ENCODE peak calls at places on chromosomes 7 and 10, in nine cellular contexts. One of them, this sample, is unnamed. For H3K4me1, the result is how much of the 10 kb centered on the place peaks cover.

GRCh38 chr7:121624922-121625321 is 228.8 kb upstream of the FAM3C start:
- DNase-seq in tibial nerve: no peak
- DNase-seq in uterus: no peak
- DNase-seq in CD8-positive, alpha-beta memory T cell: no peak
- DNase-seq in heart right ventricle: peak
- DNase-seq in GM23338: no peak
- DNase-seq in A673: no peak
- DNase-seq in PC-3: no peak
- DNase-seq in ovary: no peak
- DNase-seq in this sample: no peak

GRCh38 chr7:148408307-148408706 is 182.3 kb upstream of the C7orf33 start:
- DNase-seq in tibial nerve: no peak
- DNase-seq in uterus: no peak
- DNase-seq in CD8-positive, alpha-beta memory T cell: no peak
- DNase-seq in heart right ventricle: no peak
- DNase-seq in GM23338: no peak
- DNase-seq in A673: no peak
- DNase-seq in PC-3: no peak
- DNase-seq in ovary: no peak
- DNase-seq in this sample: no peak

GRCh38 chr7:139720705-139721231 is 57.0 kb downstream of the HIPK2 start:
- DNase-seq in tibial nerve: no peak
- DNase-seq in uterus: peak
- DNase-seq in CD8-positive, alpha-beta memory T cell: no peak
- DNase-seq in heart right ventricle: no peak
- DNase-seq in GM23338: no peak
- DNase-seq in A673: peak
- DNase-seq in PC-3: peak
- DNase-seq in ovary: no peak
- DNase-seq in this sample: no peak

GRCh38 chr7:14936530-14936929 is 34.0 kb upstream of the DGKB start:
- DNase-seq in tibial nerve: no peak
- DNase-seq in uterus: peak
- DNase-seq in CD8-positive, alpha-beta memory T cell: no peak
- DNase-seq in heart right ventricle: peak
- DNase-seq in GM23338: peak
- DNase-seq in A673: no peak
- DNase-seq in PC-3: peak
- DNase-seq in ovary: no peak
- DNase-seq in this sample: no peak

GRCh38 chr10:108598831-108599230 is 1324.5 kb downstream of the XPNPEP1 start:
- DNase-seq in tibial nerve: no peak
- DNase-seq in uterus: no peak
- DNase-seq in CD8-positive, alpha-beta memory T cell: no peak
- DNase-seq in heart right ventricle: no peak
- DNase-seq in GM23338: no peak
- DNase-seq in A673: no peak
- DNase-seq in PC-3: peak
- DNase-seq in ovary: no peak
- DNase-seq in this sample: no peak

GRCh38 chr7:36308031-36308430 is 81.6 kb upstream of the ANLN start:
- DNase-seq in tibial nerve: no peak
- DNase-seq in uterus: no peak
- DNase-seq in CD8-positive, alpha-beta memory T cell: no peak
- DNase-seq in heart right ventricle: no peak
- DNase-seq in GM23338: no peak
- DNase-seq in A673: no peak
- DNase-seq in PC-3: no peak
- DNase-seq in ovary: no peak
- DNase-seq in this sample: no peak

GRCh38 chr10:74419491-74420466 is 268.8 kb downstream of the ADK start:
- DNase-seq in tibial nerve: no peak
- DNase-seq in uterus: peak
- DNase-seq in CD8-positive, alpha-beta memory T cell: peak
- DNase-seq in heart right ventricle: no peak
- DNase-seq in GM23338: peak
- DNase-seq in A673: peak
- DNase-seq in PC-3: peak
- DNase-seq in ovary: no peak
- DNase-seq in this sample: peak

GRCh38 chr7:14639329-14639728 is 263.2 kb downstream of the DGKB start:
- DNase-seq in tibial nerve: no peak
- DNase-seq in uterus: no peak
- DNase-seq in CD8-positive, alpha-beta memory T cell: no peak
- DNase-seq in heart right ventricle: no peak
- DNase-seq in GM23338: no peak
- DNase-seq in A673: no peak
- DNase-seq in PC-3: no peak
- DNase-seq in ovary: no peak
- DNase-seq in this sample: no peak

DNA sequence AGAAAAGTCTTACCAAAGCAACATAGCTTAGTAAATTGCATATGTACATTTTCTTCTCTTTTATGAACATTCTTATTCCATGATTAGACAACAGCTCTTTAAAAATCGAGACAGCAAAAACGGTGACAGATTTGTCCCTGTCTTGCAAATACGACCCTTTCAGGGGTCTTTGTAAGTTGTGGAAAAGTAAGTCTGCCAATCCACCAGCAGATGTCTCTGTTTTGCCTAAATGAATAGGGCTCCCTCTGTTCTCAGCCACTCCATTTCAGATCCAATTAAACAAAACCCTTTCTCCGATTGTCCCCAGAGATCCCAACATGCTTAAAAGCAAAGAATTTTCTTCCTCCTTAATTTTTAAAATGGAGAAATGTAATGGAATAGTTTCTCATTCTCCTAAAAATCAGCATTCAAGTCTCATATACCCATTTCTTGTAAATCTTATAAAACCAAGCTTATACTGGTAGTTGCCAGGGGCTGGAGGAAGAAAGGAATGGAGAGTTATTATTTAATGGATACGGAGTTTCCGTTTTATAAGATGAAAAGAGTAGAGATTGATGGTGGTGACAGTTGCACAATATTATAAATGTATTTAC is 61.0 kb upstream of the NFE2L3 start:
- DNase-seq in tibial nerve: no peak
- DNase-seq in uterus: no peak
- DNase-seq in CD8-positive, alpha-beta memory T cell: peak
- DNase-seq in heart right ventricle: no peak
- DNase-seq in GM23338: peak
- DNase-seq in A673: peak
- DNase-seq in PC-3: peak
- DNase-seq in ovary: no peak
- DNase-seq in this sample: no peak
- H3K4me3 ChIP-seq in tibial nerve: no peak
- H3K4me3 ChIP-seq in uterus: no peak
- H3K4me3 ChIP-seq in CD8-positive, alpha-beta memory T cell: no peak
- H3K4me3 ChIP-seq in heart right ventricle: no peak
- H3K4me3 ChIP-seq in GM23338: no peak
- H3K4me3 ChIP-seq in A673: peak
- H3K4me3 ChIP-seq in PC-3: peak
- H3K4me3 ChIP-seq in ovary: no peak
- H3K4me3 ChIP-seq in this sample: no peak

GRCh38 chr10:132515811-132516726 is 21.5 kb upstream of the INPP5A start:
- DNase-seq in tibial nerve: no peak
- DNase-seq in uterus: peak
- DNase-seq in CD8-positive, alpha-beta memory T cell: no peak
- DNase-seq in heart right ventricle: peak
- DNase-seq in GM23338: no peak
- DNase-seq in A673: no peak
- DNase-seq in PC-3: no peak
- DNase-seq in ovary: peak
- DNase-seq in this sample: no peak

GRCh38 chr10:132514841-132515521 is 22.6 kb upstream of the INPP5A start:
- DNase-seq in tibial nerve: no peak
- DNase-seq in uterus: peak
- DNase-seq in CD8-positive, alpha-beta memory T cell: no peak
- DNase-seq in heart right ventricle: no peak
- DNase-seq in GM23338: peak
- DNase-seq in A673: no peak
- DNase-seq in PC-3: no peak
- DNase-seq in ovary: peak
- DNase-seq in this sample: no peak

GRCh38 chr10:132518572-132519381 is 18.8 kb upstream of the INPP5A start:
- DNase-seq in tibial nerve: no peak
- DNase-seq in uterus: peak
- DNase-seq in CD8-positive, alpha-beta memory T cell: no peak
- DNase-seq in heart right ventricle: peak
- DNase-seq in GM23338: peak
- DNase-seq in A673: no peak
- DNase-seq in PC-3: peak
- DNase-seq in ovary: peak
- DNase-seq in this sample: no peak

GRCh38 chr10:132517951-132518521 is 19.6 kb upstream of the INPP5A start:
- DNase-seq in tibial nerve: no peak
- DNase-seq in uterus: peak
- DNase-seq in CD8-positive, alpha-beta memory T cell: no peak
- DNase-seq in heart right ventricle: peak
- DNase-seq in GM23338: peak
- DNase-seq in A673: no peak
- DNase-seq in PC-3: no peak
- DNase-seq in ovary: peak
- DNase-seq in this sample: no peak

DNA sequence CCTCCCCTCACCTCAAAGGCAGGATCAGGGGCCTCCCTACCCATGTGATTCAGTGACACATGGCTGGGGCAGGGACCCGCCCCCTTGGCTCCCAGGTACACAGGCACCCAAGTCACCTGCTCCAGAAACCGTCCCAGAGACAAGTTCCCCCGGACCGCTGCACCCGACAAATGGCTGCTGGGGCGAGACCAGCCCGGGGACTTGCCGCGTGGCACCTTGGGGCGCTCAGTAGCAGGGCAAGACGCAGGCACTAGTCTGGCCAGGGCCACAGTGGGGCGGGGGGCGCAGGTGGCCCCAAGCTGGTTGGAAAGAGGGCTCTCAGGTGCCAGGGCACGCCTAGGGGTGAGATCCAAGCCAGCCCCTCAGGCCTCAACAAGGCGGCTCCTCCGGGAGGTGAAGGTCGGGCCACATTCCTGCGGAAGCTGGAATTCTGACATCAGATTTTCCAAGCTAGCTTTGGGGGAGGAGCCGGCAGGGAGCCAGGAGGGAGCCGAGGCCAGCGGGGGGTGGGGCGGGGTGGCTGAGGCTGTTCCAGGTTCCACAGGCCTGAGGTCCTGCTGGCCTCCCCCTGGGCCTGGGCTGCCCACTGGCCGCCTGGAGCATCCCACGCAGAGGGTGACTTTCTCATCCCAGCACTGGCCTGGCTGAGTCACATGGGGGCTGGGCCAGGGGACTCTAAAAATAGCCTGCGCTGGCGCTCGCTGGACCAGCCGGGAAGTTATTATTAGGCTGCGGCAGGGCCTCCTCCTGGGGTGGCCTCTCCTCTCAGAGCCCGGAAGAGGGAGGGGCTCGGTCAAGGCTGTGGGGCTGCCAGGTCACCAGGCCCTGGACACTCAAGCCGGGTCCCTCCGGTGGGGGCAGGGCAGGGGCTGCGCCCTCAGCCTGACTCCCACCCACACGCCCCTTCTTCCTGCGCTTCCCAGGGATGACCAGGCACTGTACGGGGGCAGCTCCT is 20.5 kb upstream of the INPP5A start:
- DNase-seq in tibial nerve: peak
- DNase-seq in uterus: peak
- DNase-seq in CD8-positive, alpha-beta memory T cell: no peak
- DNase-seq in heart right ventricle: peak
- DNase-seq in GM23338: peak
- DNase-seq in A673: peak
- DNase-seq in PC-3: peak
- DNase-seq in ovary: peak
- DNase-seq in this sample: no peak
- H3K4me1 ChIP-seq in tibial nerve: half or more
- H3K4me1 ChIP-seq in uterus: under half
- H3K4me1 ChIP-seq in CD8-positive, alpha-beta memory T cell: under half
- H3K4me1 ChIP-seq in heart right ventricle: half or more
- H3K4me1 ChIP-seq in GM23338: under half
- H3K4me1 ChIP-seq in A673: under half
- H3K4me1 ChIP-seq in PC-3: under half
- H3K4me1 ChIP-seq in ovary: under half
- H3K4me1 ChIP-seq in this sample: under half

GRCh38 chr10:44978213-44978569 is 418 bp downstream of the DEPP1 start:
- DNase-seq in tibial nerve: no peak
- DNase-seq in uterus: no peak
- DNase-seq in CD8-positive, alpha-beta memory T cell: no peak
- DNase-seq in heart right ventricle: no peak
- DNase-seq in GM23338: no peak
- DNase-seq in A673: no peak
- DNase-seq in PC-3: no peak
- DNase-seq in ovary: peak
- DNase-seq in this sample: no peak

GRCh38 chr10:44980309-44981171 is 1.9 kb upstream of the DEPP1 start:
- DNase-seq in tibial nerve: no peak
- DNase-seq in uterus: no peak
- DNase-seq in CD8-positive, alpha-beta memory T cell: no peak
- DNase-seq in heart right ventricle: no peak
- DNase-seq in GM23338: no peak
- DNase-seq in A673: no peak
- DNase-seq in PC-3: no peak
- DNase-seq in ovary: peak
- DNase-seq in this sample: no peak

GRCh38 chr10:44977287-44978212 is 1.1 kb downstream of the DEPP1 start:
- DNase-seq in tibial nerve: no peak
- DNase-seq in uterus: peak
- DNase-seq in CD8-positive, alpha-beta memory T cell: no peak
- DNase-seq in heart right ventricle: no peak
- DNase-seq in GM23338: no peak
- DNase-seq in A673: no peak
- DNase-seq in PC-3: no peak
- DNase-seq in ovary: peak
- DNase-seq in this sample: no peak

GRCh38 chr10:44979281-44980181 is 922 bp upstream of the DEPP1 start:
- DNase-seq in tibial nerve: no peak
- DNase-seq in uterus: no peak
- DNase-seq in CD8-positive, alpha-beta memory T cell: no peak
- DNase-seq in heart right ventricle: no peak
- DNase-seq in GM23338: no peak
- DNase-seq in A673: no peak
- DNase-seq in PC-3: no peak
- DNase-seq in ovary: peak
- DNase-seq in this sample: no peak

DNA sequence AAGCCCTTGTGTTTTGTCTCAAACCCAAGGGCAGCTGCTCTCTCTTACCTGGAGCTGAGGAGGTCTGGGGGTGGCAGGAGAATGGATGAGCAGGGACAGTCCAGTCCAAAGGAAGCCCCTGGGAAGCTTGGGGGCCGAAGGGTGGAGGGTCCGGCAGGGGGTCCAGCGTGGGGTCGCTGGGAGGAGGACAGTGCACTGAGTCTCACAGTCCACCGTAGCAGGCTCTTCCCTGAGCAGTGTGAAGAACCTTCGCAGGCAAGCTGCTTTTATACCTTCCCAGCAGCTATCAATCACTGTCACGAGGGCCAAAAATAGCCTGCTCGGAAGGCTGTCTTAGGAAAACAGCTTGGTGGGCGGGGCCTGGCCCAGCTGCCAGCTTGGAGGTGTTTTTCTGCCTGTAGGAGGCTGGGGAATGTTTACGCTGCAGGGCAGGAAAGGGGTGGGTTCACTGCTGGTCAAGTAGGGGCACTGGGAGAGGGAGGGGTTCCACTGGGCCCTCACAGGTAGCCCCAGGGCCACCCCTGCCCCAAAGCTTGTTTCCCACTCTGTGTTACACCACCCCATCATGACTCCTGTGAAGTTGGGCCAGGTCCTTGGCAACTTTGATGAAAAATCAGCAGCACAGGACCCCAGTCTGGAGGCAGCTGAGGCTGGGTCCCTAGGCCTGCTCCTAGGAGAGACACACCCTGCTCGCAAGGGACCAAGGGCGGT is at the start of gene DEPP1:
- DNase-seq in tibial nerve: peak
- DNase-seq in uterus: peak
- DNase-seq in CD8-positive, alpha-beta memory T cell: no peak
- DNase-seq in heart right ventricle: peak
- DNase-seq in GM23338: peak
- DNase-seq in A673: peak
- DNase-seq in PC-3: peak
- DNase-seq in ovary: peak
- DNase-seq in this sample: no peak
- H3K4me3 ChIP-seq in tibial nerve: peak
- H3K4me3 ChIP-seq in uterus: peak
- H3K4me3 ChIP-seq in CD8-positive, alpha-beta memory T cell: no peak
- H3K4me3 ChIP-seq in heart right ventricle: peak
- H3K4me3 ChIP-seq in GM23338: peak
- H3K4me3 ChIP-seq in A673: peak
- H3K4me3 ChIP-seq in PC-3: peak
- H3K4me3 ChIP-seq in ovary: peak
- H3K4me3 ChIP-seq in this sample: no peak

GRCh38 chr10:5491477-5491876 is 7.9 kb downstream of the CALML5 start:
- DNase-seq in tibial nerve: no peak
- DNase-seq in uterus: no peak
- DNase-seq in CD8-positive, alpha-beta memory T cell: no peak
- DNase-seq in heart right ventricle: no peak
- DNase-seq in GM23338: no peak
- DNase-seq in A673: no peak
- DNase-seq in PC-3: no peak
- DNase-seq in ovary: no peak
- DNase-seq in this sample: no peak
- H3K4me1 ChIP-seq in tibial nerve: under half
- H3K4me1 ChIP-seq in uterus: under half
- H3K4me1 ChIP-seq in CD8-positive, alpha-beta memory T cell: under half
- H3K4me1 ChIP-seq in heart right ventricle: under half
- H3K4me1 ChIP-seq in GM23338: under half
- H3K4me1 ChIP-seq in A673: under half
- H3K4me1 ChIP-seq in PC-3: under half
- H3K4me1 ChIP-seq in ovary: under half
- H3K4me1 ChIP-seq in this sample: under half

This sample was measured in effector memory CD4-positive, alpha-beta T cell.